ENCODE peak calls at places on chromosomes 12 and 14, in four cellular contexts. A is left ventricle myocardium inferior, M is HCT116, W is astrocyte. U is an unnamed sample.

GRCh38 chr14:56247495-56248087 is 129.4 kb downstream of the PELI2 start:
- DNase-seq in A (no peak), W (peak), M (peak), U (peak)

GRCh38 chr14:95725685-95726336 is 11.9 kb upstream of the TCL1A start:
- DNase-seq in W (no peak), A (no peak), M (no peak), U (no peak)

GRCh38 chr14:48936352-48936751 is 649.8 kb downstream of the RPS29 start:
- DNase-seq in W (peak), A (no peak), M (no peak), U (peak)

GRCh38 chr12:90832427-90832826 is 122.5 kb downstream of the CCER1 start:
- DNase-seq in W (no peak), A (no peak), M (no peak), U (no peak)

GRCh38 chr14:31536201-31536960 is 24.8 kb upstream of the NUBPL start:
- DNase-seq in W (no peak), A (no peak), M (no peak), U (peak)

GRCh38 chr12:18998343-18999270 is 130.9 kb upstream of the PLEKHA5 start:
- DNase-seq in M (no peak), W (peak), A (no peak), U (peak)

GRCh38 chr12:129483494-129483893 is 420.3 kb downstream of the TMEM132D start:
- DNase-seq in W (no peak), M (no peak), A (no peak), U (no peak)

GRCh38 chr12:43758247-43758727 is 303 bp downstream of the PUS7L start:
- DNase-seq in M (no peak), W (peak), A (no peak), U (peak)

GRCh38 chr14:52350445-52350844 is 36.3 kb downstream of the PTGER2 start:
- DNase-seq in A (no peak), W (no peak), M (no peak), U (no peak)

GRCh38 chr12:130775953-130776856 is 60.1 kb upstream of the RIMBP2 start:
- DNase-seq in M (peak), W (peak), A (no peak), U (peak)

GRCh38 chr12:48875944-48876520 is 10.4 kb upstream of the RND1 start:
- DNase-seq in A (no peak), M (no peak), W (no peak), U (no peak)

GRCh38 chr12:120230326-120230973 is 29.5 kb upstream of the RPLP0 start:
- DNase-seq in A (peak), W (peak), M (peak), U (peak)

GRCh38 chr12:120225852-120226640 is 25.1 kb upstream of the RPLP0 start:
- DNase-seq in A (peak), W (no peak), M (no peak), U (peak)

GRCh38 chr12:85580562-85581168 is 255.5 kb downstream of the RASSF9 start:
- DNase-seq in M (no peak), A (no peak), W (peak), U (no peak)

GRCh38 chr12:22543246-22544037 is 900 bp downstream of the C2CD5 start:
- DNase-seq in M (no peak), W (peak), A (peak), U (peak)

GRCh38 chr14:53547593-53547992 is 394.5 kb upstream of the DDHD1 start:
- DNase-seq in W (no peak), A (no peak), M (no peak), U (no peak)

GRCh38 chr12:6533653-6534157 is 612 bp upstream of the GAPDH start:
- DNase-seq in A (peak), W (peak), M (peak), U (peak)

GRCh38 chr12:75329918-75330826 is at the start of gene CAPS2:
- DNase-seq in M (peak), W (peak), A (peak), U (peak)

GRCh38 chr12:55073043-55074022 is 52.9 kb upstream of the OR9K2 start:
- DNase-seq in M (peak), A (peak), W (peak), U (peak)

GRCh38 chr12:67088401-67089118 is 180.6 kb upstream of the CAND1 start:
- DNase-seq in W (no peak), A (no peak), M (no peak), U (no peak)

GRCh38 chr14:79448922-79449321 is 762.4 kb downstream of the DIO2 start:
- DNase-seq in M (no peak), A (no peak), W (no peak), U (no peak)

GRCh38 chr14:63174760-63175191 is 29.5 kb upstream of the RHOJ start:
- DNase-seq in A (no peak), M (peak), W (peak), U (peak)

GRCh38 chr12:56346663-56347062 is 8.0 kb downstream of the IL23A start:
- DNase-seq in W (no peak), A (no peak), M (no peak), U (peak)

GRCh38 chr14:59202031-59202430 is 13.6 kb downstream of the DAAM1 start:
- DNase-seq in M (no peak), W (no peak), A (no peak), U (no peak)

GRCh38 chr14:106586098-106586704 is 1059.8 kb downstream of the TMEM121 start:
- DNase-seq in A (no peak), W (no peak), M (no peak), U (no peak)

GRCh38 chr14:43894534-43894933 is 612.5 kb downstream of the FSCB start:
- DNase-seq in A (no peak), W (no peak), M (peak), U (peak)

GRCh38 chr12:89469361-89469760 is 55.2 kb downstream of the GALNT4 start:
- DNase-seq in W (peak), A (no peak), M (no peak), U (peak)

GRCh38 chr14:29654910-29655590 is 272.6 kb downstream of the PRKD1 start:
- DNase-seq in W (peak), M (no peak), A (no peak), U (peak)

GRCh38 chr12:120760349-120761245 is 35.0 kb downstream of the ACADS start:
- DNase-seq in A (no peak), W (no peak), M (no peak), U (peak)

GRCh38 chr14:64812412-64812811 is 67.3 kb downstream of the SPTB start:
- DNase-seq in W (no peak), M (peak), A (no peak), U (peak)

GRCh38 chr14:77912754-77913556 is 113.0 kb downstream of the ADCK1 start:
- DNase-seq in M (no peak), W (no peak), A (no peak), U (no peak)

GRCh38 chr14:79580908-79581307 is 630.4 kb downstream of the DIO2 start:
- DNase-seq in A (no peak), W (no peak), M (no peak), U (no peak)

GRCh38 chr14:76867536-76868452 is 41.6 kb downstream of the LRRC74A start:
- DNase-seq in M (no peak), A (peak), W (no peak), U (no peak)

GRCh38 chr12:70831538-70831937 is 89.0 kb downstream of the PTPRR start:
- DNase-seq in A (no peak), W (peak), M (peak), U (peak)

GRCh38 chr14:101559624-101560533 is 1.4 kb upstream of the DIO3 start:
- DNase-seq in A (peak), M (no peak), W (peak), U (no peak)

GRCh38 chr12:130872179-130873096 is 572 bp downstream of the RAN start:
- DNase-seq in M (no peak), A (peak), W (peak), U (peak)

GRCh38 chr12:39294712-39295111 is 148.2 kb downstream of the KIF21A start:
- DNase-seq in A (no peak), W (no peak), M (no peak), U (no peak)

GRCh38 chr14:65846469-65846868 is 433.9 kb downstream of the FUT8 start:
- DNase-seq in A (no peak), W (no peak), M (no peak), U (peak)

GRCh38 chr12:12357697-12358476 is 1.0 kb downstream of the BORCS5 start:
- DNase-seq in M (no peak), A (no peak), W (no peak), U (no peak)

GRCh38 chr14:59086241-59086899 is 102.1 kb upstream of the DAAM1 start:
- DNase-seq in A (no peak), M (no peak), W (peak), U (no peak)

DNA sequence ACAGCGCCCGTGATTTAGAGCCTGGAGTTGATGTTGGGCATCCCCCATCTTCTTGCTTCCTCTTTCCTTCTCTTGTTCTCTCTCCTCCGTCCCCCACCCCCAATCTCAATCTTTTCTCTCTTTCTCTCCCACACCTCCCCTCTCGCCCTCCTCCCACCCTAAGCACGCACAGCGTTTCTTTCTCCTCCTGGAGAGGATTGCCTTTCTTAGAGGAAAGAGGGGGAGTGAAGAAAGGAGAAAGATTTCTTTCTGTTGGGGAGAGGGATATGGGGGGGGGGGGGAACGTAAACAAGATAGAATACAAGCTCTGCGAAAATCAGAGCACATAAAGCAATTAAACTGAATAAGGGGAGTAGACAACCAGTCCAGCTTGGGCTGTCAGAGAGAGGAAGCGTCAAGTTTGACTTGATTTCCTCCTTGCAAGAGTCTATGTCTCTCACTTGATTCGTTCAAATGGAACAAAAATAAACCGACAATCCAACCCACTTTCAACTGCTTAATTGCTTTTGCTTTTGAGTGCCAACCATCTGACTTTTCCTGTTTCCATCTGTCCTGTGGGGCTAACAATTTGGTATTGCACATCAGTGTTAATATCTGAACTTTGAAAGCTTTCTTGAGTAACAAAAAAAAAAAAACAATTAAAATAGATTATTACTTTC is 852 bp downstream of the SYT1 start:
- DNase-seq in W (peak), M (no peak), A (no peak), U (no peak)
- H3K4me3 ChIP-seq in W (peak), M (peak), A (peak), U (peak)

DNA sequence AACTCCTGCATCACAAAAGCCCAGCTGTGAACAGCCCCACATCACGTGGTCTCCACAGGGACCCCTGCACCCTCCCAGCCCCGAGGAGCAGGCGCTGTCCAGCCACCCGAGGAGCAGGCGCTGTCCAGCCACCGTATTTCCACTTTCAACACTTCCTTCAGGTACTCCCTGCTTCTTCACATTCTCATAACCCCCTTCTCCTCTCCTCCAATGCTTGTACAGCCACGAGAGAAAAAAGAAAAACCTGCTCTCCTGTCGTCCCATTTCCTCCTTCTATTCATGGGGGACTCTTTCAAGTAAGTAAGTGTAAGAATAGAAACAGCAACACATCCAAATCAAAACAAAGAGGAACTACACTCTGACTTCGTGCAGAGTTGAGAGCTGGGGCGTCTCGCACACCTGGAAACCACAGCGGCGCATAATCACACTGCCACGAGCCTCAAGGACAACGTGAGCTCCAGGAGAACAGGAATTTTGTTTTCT is 11.9 kb downstream of the CDC42BPB start:
- DNase-seq in W (no peak), M (no peak), A (no peak), U (no peak)
- H3K4me3 ChIP-seq in W (no peak), M (no peak), A (no peak), U (no peak)

GRCh38 chr12:46124132-46124847 is 133.9 kb upstream of the SCAF11 start:
- DNase-seq in W (no peak), A (no peak), M (no peak), U (no peak)

GRCh38 chr12:46126050-46126727 is 135.8 kb upstream of the SCAF11 start:
- DNase-seq in M (no peak), W (no peak), A (no peak), U (peak)

DNA sequence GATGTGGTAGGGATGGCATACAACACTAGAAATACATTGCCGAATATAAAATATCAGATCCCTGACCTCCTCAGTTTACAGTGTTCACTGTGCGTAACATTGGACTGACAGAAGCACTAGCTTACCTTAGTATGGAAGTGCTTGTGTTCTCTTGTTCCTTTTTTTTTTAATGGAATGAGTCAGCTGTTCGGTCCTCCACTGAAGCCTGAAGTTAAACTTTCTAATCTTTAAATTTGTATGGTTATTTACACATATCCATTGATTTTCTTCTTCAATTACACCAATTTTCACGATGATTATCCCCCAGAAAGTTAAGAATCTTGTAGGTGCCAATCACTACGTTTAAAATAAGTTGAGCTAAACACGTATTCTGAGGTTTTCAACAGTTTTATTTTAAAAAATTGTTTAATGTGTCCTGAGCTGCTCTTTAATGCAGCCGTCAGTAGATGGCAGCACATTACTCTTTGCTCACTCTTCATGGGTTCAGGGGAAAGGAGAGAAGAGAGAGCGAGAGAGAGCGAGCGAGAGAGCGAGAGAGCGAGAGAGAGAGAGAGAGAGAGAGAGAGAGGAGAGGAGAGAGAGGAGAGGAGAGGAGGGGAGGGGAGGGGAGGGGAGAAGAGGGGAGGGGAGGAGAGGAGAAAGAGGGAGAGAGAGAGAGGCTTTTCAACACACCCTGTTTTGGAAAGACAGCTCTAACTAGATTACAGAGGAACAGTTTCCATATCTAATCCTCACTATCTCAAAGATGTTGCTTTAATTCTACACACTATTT is 134.7 kb upstream of the SCAF11 start:
- DNase-seq in M (peak), A (no peak), W (peak), U (peak)
- H3K4me3 ChIP-seq in M (peak), A (peak), W (peak), U (no peak)

DNA sequence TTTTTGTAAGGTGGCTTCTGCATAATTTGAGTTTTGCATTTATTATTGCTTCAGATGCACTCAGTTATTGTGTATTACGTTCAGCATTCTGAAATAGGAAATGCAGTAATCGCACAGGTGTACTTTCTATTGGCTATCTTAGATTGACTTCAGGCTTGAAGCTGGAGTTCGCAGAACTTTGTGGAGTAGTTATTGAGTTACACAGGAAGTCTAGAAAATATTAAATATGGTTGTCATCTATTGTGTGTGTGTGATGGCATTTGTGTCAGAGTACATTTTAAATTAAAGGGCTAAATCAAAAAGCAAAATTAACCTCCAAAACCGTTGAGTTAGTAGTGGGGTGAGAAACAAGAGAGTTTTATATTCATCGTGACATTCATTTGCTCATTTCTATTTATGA is 2.7 kb downstream of the ARID2 start:
- DNase-seq in M (no peak), A (no peak), W (peak), U (peak)
- H3K4me3 ChIP-seq in M (peak), A (peak), W (peak), U (peak)

GRCh38 chr14:61470261-61470953 is 149.0 kb downstream of the PRKCH start:
- DNase-seq in M (no peak), A (peak), W (peak), U (peak)
- H3K4me3 ChIP-seq in M (no peak), A (peak), W (peak), U (no peak)

GRCh38 chr14:45377201-45377600 is 124.2 kb upstream of the MIS18BP1 start:
- DNase-seq in W (no peak), M (no peak), A (no peak), U (no peak)

DNA sequence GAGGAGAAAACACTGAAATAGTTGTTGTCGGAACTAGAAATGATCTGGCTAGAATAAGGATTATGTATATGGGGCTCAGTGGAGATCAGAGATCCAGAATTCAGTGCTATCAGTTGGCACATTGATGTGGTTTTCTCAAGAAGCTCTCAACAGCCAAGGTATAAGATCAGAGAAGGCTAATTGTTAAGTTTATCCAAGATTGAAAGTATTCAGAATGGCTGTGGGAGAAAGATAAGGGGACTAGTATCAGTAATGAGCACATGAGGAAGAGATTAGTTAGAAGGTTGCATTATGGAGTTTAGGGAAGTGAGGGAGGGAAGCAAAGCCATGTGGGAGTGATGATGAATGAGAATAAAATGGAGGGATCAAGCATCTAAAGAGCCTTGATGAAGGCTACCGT is 128.1 kb upstream of the MIS18BP1 start:
- DNase-seq in M (no peak), W (no peak), A (no peak), U (no peak)
- H3K4me3 ChIP-seq in M (no peak), W (no peak), A (no peak), U (no peak)

DNA sequence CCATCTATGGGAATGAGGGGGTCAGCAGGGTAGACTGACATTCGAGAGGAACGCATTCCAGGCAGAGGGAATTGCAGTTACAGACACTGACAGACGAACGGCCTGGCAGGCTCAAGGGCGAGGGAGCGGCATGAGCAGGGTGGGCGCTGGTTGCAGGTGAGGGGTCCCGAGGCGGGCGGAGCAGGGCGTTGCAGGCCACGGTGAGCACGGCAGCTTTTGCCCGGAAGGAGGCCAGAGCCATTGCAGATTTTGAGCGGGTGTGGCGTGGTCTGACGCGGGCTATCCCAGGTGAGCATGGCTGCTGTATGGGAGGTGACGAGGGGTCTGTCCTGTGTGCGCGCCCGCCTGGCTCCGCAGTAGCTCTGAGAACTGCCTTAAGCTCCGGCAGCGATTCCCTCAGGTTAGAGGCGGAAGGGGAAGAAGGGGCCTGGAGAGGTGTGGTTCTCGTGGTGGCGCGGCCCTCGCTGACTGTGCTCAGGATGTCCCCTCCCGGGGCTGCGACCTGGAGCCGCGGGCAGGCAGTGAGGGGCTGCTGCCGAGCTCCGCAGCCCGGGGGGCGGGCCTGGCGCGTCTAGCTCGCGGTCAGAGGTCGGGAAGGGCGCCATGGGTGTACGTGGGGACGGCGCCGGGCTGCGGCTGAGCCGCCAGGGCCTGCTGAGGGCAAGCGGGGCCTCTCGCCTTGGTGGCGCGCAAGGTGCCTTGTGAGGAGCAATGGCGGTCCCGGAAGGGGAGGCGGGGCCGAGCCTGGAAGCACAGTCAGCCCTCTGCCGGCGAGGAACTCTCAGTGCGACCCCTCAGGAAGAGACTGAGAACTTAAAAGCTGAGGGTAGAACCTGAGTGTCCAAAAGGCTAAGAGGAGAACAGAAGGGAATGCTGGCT is 177.1 kb downstream of the CACNA1C start:
- DNase-seq in W (no peak), M (no peak), A (no peak), U (no peak)
- H3K4me3 ChIP-seq in W (no peak), M (no peak), A (peak), U (no peak)

U was measured in epithelial cell of esophagus.